ENCODE peak calls at places on chromosomes 16 and 17, in nine cellular contexts. N is substantia nigra; P is activated gamma-delta T cell treated with Interleukin-2 at 50 U/mL for 16 hours; E is GOT3; M is stimulated activated CD4-positive, alpha-beta T cell treated with anti-CD3 and anti-CD28 coated beads, TNF-alpha, amount 100 ng/mL, for 48 hours; V is HS-5; Q is fibroblast of the conjunctiva; Y is mucosa of descending colon; S is PC-9. B is an unnamed sample.

GRCh38 chr17:49604314-49604869 is 28.7 kb downstream of the NXPH3 start:
- DNase-seq in E (no peak), S (no peak), V (no peak), M (no peak), Y (no peak), Q (no peak), N (no peak), P (no peak), B (no peak)

GRCh38 chr17:36755586-36755985 is 154.2 kb downstream of the MRM1 start:
- DNase-seq in N (no peak), Y (no peak), E (no peak), Q (no peak), P (peak), M (peak), S (peak), V (no peak), B (peak)

GRCh38 chr17:21418446-21419298 is 42.5 kb downstream of the KCNJ12 start:
- DNase-seq in V (no peak), N (no peak), S (no peak), P (no peak), E (no peak), Q (no peak), Y (peak), M (no peak), B (no peak)

GRCh38 chr16:10616744-10617640 is 36.6 kb upstream of the EMP2 start:
- DNase-seq in E (no peak), Y (peak), V (no peak), S (peak), N (peak), M (no peak), Q (peak), P (no peak), B (no peak)

GRCh38 chr17:67639555-67639954 is 78.2 kb upstream of the NOL11 start:
- DNase-seq in M (no peak), V (no peak), S (no peak), E (no peak), Y (no peak), N (no peak), P (no peak), Q (no peak), B (no peak)

GRCh38 chr16:2966803-2967184 is 2.4 kb upstream of the PAQR4 start:
- DNase-seq in S (no peak), M (no peak), E (no peak), V (no peak), Y (peak), P (no peak), N (no peak), Q (no peak), B (no peak)

GRCh38 chr17:34081269-34081668 is 173.8 kb upstream of the CCL2 start:
- DNase-seq in M (no peak), S (no peak), E (no peak), N (no peak), Q (no peak), Y (no peak), V (no peak), P (no peak), B (no peak)

GRCh38 chr16:2663553-2664521 is 18.5 kb upstream of the KCTD5 start:
- DNase-seq in N (no peak), E (no peak), V (peak), Q (no peak), P (no peak), S (no peak), M (peak), Y (no peak), B (no peak)

GRCh38 chr16:20944861-20945390 is 44.4 kb downstream of the LYRM1 start:
- DNase-seq in P (no peak), M (peak), Y (no peak), V (no peak), E (no peak), S (no peak), N (no peak), Q (no peak), B (peak)

GRCh38 chr17:7823581-7824001 is 10.4 kb upstream of the KDM6B start:
- DNase-seq in E (no peak), M (no peak), N (no peak), Q (no peak), S (no peak), P (no peak), Y (no peak), V (no peak), B (no peak)

GRCh38 chr17:28547096-28547622 is 5.3 kb downstream of the UNC119 start:
- DNase-seq in V (no peak), N (no peak), Y (peak), E (no peak), P (no peak), S (no peak), M (no peak), Q (no peak), B (no peak)

GRCh38 chr17:49381793-49382192 is 19.7 kb upstream of the ZNF652 start:
- DNase-seq in V (no peak), Q (no peak), P (no peak), Y (no peak), N (no peak), S (no peak), M (no peak), E (no peak), B (no peak)

GRCh38 chr17:31378638-31379037 is 12.8 kb upstream of the RAB11FIP4 start:
- DNase-seq in Q (no peak), E (no peak), S (no peak), V (no peak), P (no peak), M (no peak), N (no peak), Y (no peak), B (no peak)

GRCh38 chr17:83057793-83058477 is 21.5 kb upstream of the METRNL start:
- DNase-seq in M (no peak), E (no peak), Y (no peak), V (no peak), P (no peak), S (no peak), Q (no peak), N (no peak), B (no peak)

GRCh38 chr16:80852261-80852872 is 48.0 kb upstream of the CDYL2 start:
- DNase-seq in Q (no peak), E (no peak), M (no peak), N (no peak), V (no peak), Y (no peak), S (peak), P (no peak), B (no peak)

B was measured in HL-60.